ENCODE peak calls at places on chromosomes 3 and 15, in five cellular contexts. Y, X, I, F and L are unnamed samples.

GRCh38 chr3:83863380-83863779 is 1095.4 kb upstream of the CADM2 start:
- DNase-seq in Y (no peak), X (no peak), I (no peak), F (no peak), L (no peak)

GRCh38 chr3:10173095-10173925 is 8.6 kb downstream of the IRAK2 start:
- DNase-seq in Y (no peak), X (no peak), I (no peak), F (peak), L (peak)

GRCh38 chr3:59660852-59661624 is 611.2 kb upstream of the CFAP20DC start:
- DNase-seq in Y (peak), X (no peak), I (no peak), F (no peak), L (no peak)

GRCh38 chr3:1444196-1444595 is 351.4 kb downstream of the CNTN6 start:
- DNase-seq in Y (no peak), X (no peak), I (no peak), F (no peak), L (no peak)

GRCh38 chr3:69240651-69241578 is 118.5 kb upstream of the LMOD3 start:
- DNase-seq in Y (no peak), X (peak), I (no peak), F (no peak), L (no peak)

GRCh38 chr15:77419050-77419835 is 661 bp downstream of the PEAK1 start:
- DNase-seq in Y (peak), X (peak), I (peak), F (peak), L (peak)

GRCh38 chr3:116445291-116445841 is at the start of gene LSAMP:
- DNase-seq in Y (peak), X (peak), I (peak), F (no peak), L (peak)

GRCh38 chr3:99439892-99440291 is 198.5 kb upstream of the COL8A1 start:
- DNase-seq in Y (no peak), X (no peak), I (no peak), F (no peak), L (no peak)

GRCh38 chr3:147008886-147009285 is 397.5 kb downstream of the ZIC4 start:
- DNase-seq in Y (peak), X (no peak), I (no peak), F (no peak), L (no peak)

GRCh38 chr3:133447751-133448477 is 48.1 kb downstream of the BFSP2 start:
- DNase-seq in Y (no peak), X (no peak), I (no peak), F (no peak), L (no peak)

GRCh38 chr3:52714335-52715302 is 8.7 kb downstream of the SPCS1 start:
- DNase-seq in Y (no peak), X (peak), I (peak), F (no peak), L (no peak)

GRCh38 chr15:84570164-84570692 is 30.6 kb upstream of the ZSCAN2 start:
- DNase-seq in Y (no peak), X (peak), I (no peak), F (peak), L (peak)

GRCh38 chr3:63909431-63909830 is 2.8 kb downstream of the SCAANT1 start:
- DNase-seq in Y (peak), X (no peak), I (no peak), F (no peak), L (peak)

GRCh38 chr15:63933522-63933921 is 99.8 kb upstream of the HERC1 start:
- DNase-seq in Y (no peak), X (no peak), I (no peak), F (no peak), L (no peak)

GRCh38 chr3:133452603-133453313 is 52.9 kb downstream of the BFSP2 start:
- DNase-seq in Y (no peak), X (no peak), I (no peak), F (no peak), L (no peak)

GRCh38 chr3:110576962-110577361 is 494.7 kb upstream of the NECTIN3 start:
- DNase-seq in Y (peak), X (peak), I (peak), F (no peak), L (peak)

GRCh38 chr15:29003446-29004233 is 117.9 kb downstream of the APBA2 start:
- DNase-seq in Y (no peak), X (no peak), I (no peak), F (no peak), L (peak)

GRCh38 chr3:178479860-178480259 is 56.4 kb upstream of the KCNMB2 start:
- DNase-seq in Y (no peak), X (no peak), I (no peak), F (no peak), L (no peak)

GRCh38 chr15:85407421-85408269 is 27.2 kb downstream of the AKAP13 start:
- DNase-seq in Y (peak), X (peak), I (no peak), F (no peak), L (peak)

GRCh38 chr15:55279746-55280351 is 9.8 kb downstream of the RAB27A start:
- DNase-seq in Y (peak), X (peak), I (no peak), F (peak), L (peak)

GRCh38 chr15:52797625-52798501 is 7.7 kb upstream of the ONECUT1 start:
- DNase-seq in Y (no peak), X (no peak), I (peak), F (no peak), L (peak)

GRCh38 chr3:105883798-105884377 is 15.1 kb upstream of the CBLB start:
- DNase-seq in Y (no peak), X (no peak), I (no peak), F (no peak), L (no peak)

GRCh38 chr15:100786901-100787566 is 92.6 kb upstream of the ALDH1A3 start:
- DNase-seq in Y (no peak), X (no peak), I (no peak), F (no peak), L (peak)

GRCh38 chr3:179174316-179174715 is 26.2 kb downstream of the PIK3CA start:
- DNase-seq in Y (no peak), X (no peak), I (no peak), F (no peak), L (no peak)

GRCh38 chr3:143973352-143974021 is 1.9 kb downstream of the DIPK2A start:
- DNase-seq in Y (peak), X (peak), I (no peak), F (no peak), L (peak)

GRCh38 chr3:121957674-121958419 is 63.6 kb downstream of the SLC15A2 start:
- DNase-seq in Y (no peak), X (no peak), I (no peak), F (no peak), L (no peak)

GRCh38 chr3:146241523-146242240 is 9.2 kb downstream of the PLSCR4 start:
- DNase-seq in Y (peak), X (no peak), I (no peak), F (no peak), L (no peak)

GRCh38 chr3:36911990-36912804 is 32.7 kb downstream of the TRANK1 start:
- DNase-seq in Y (peak), X (peak), I (no peak), F (no peak), L (peak)

GRCh38 chr3:101036213-101036618 is 43.0 kb upstream of the ABI3BP start:
- DNase-seq in Y (peak), X (peak), I (peak), F (no peak), L (peak)

GRCh38 chr3:134708025-134708597 is 57.3 kb upstream of the KY start:
- DNase-seq in Y (no peak), X (no peak), I (no peak), F (no peak), L (peak)

GRCh38 chr3:183862610-183863009 is 22.1 kb downstream of the PARL start:
- DNase-seq in Y (no peak), X (no peak), I (no peak), F (no peak), L (no peak)

GRCh38 chr3:42652611-42653302 is 740 bp upstream of the ZBTB47 start:
- DNase-seq in Y (peak), X (peak), I (peak), F (peak), L (peak)

DNA sequence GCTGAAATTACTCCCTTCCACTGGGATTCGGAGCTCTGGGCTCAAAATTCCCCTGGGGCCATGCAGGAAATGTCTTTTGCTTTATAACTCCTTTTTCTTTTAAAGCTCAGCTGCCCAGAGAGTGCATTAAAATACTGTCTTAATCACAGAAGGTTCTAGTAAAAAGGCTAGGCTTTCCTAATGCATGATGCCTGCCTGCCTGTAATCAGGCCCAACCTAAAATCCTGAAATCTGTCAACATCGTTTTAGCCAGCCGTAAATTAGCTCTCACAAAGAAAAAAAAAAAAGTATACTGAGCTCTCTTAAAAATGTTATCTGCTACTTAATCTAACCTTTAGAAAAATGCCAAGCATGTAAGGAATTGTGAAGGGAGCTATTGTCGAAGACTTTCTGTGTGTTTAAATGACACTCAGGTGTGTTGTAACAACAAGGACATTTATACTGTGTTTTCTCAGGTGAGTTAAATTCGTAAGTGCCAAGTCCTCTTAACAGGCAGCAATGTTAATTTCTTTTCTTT is 26.4 kb downstream of the RARB start:
- DNase-seq in Y (no peak), X (no peak), I (no peak), F (no peak), L (no peak)
- H3K4me2 ChIP-seq in Y (peak), X (peak), I (no peak), F (no peak), L (peak)

DNA sequence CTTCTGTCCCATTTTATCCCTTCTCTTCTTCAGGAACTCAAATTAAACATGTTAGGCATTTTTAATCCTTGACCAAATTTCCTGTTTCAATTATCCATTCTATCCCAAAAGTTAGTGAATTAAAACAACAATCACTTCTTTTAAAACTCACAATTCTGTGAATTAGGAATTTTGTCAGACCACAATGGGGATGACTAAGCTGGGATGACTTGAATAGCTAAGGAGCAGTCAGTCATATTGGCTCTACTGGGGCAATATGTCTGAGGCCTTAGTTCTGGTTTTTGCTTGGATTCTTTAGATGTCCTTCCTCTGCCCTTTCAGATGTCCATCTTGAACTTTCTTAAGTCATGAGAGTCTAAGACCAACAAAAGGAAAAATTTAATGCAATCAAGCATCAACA is 178.2 kb upstream of the TGFBR2 start:
- DNase-seq in Y (peak), X (no peak), I (no peak), F (no peak), L (no peak)
- H3K4me2 ChIP-seq in Y (no peak), X (no peak), I (no peak), F (no peak), L (peak)

DNA sequence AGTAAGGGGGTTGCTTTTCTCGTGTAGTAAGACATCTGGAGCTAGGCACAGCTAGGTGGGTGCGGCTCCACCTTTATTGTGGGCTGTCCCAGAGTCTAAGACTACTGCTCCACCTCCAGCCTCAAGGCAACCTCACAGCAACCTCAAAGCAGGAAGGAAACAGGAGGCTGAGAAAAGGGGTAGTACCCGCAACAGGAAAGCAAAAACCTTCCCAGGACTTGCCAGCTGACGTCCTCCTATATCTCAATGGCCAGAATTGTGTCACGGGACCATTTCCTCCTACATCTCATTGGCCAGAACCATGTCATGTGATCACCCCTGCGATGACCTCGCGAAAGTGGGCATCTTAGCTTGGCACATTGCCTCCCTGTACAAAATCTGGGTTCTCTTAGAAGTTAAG is 4.3 kb upstream of the GPR160 start:
- DNase-seq in Y (no peak), X (no peak), I (no peak), F (no peak), L (no peak)
- H3K4me2 ChIP-seq in Y (no peak), X (no peak), I (no peak), F (no peak), L (no peak)

GRCh38 chr3:14791343-14791945 is 27.3 kb upstream of the FGD5 start:
- DNase-seq in Y (peak), X (peak), I (peak), F (peak), L (peak)

GRCh38 chr3:14788644-14789043 is 30.1 kb upstream of the FGD5 start:
- DNase-seq in Y (no peak), X (no peak), I (no peak), F (peak), L (no peak)

GRCh38 chr3:14789221-14789620 is 29.5 kb upstream of the FGD5 start:
- DNase-seq in Y (no peak), X (no peak), I (no peak), F (no peak), L (no peak)

GRCh38 chr3:14787630-14788029 is 31.1 kb upstream of the FGD5 start:
- DNase-seq in Y (no peak), X (peak), I (no peak), F (no peak), L (no peak)

DNA sequence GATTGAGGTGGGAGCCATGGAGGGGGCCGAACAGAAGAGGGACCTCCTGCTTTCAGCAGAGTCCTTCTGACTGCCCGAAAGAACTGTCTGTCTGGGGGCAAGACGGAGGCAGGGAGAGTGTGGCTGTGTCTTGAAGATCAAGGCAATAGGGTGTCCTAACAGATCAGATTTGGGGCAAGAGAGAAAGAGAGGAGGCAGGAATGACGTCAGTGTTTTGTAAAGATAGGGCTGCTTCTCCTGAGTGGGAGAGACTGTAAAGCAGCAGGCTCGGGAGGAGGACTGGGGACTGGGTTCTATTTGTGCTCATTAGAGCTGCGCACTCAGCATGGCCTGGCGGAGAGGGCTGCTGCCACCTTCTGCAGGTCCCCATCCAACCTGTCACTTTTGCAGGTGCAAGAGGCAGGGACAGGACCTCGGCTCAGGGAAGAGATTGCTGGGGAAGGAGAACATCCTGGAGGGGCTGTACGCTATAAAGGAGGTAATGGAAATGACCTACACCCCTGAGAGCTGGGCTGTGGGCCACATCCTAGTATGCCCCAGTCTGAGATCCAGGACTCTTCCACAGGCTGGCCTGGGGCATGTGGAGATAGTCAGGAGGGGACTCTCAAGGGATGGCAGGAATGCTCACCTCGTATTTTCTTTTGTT is 29.0 kb upstream of the FGD5 start:
- DNase-seq in Y (no peak), X (no peak), I (no peak), F (no peak), L (no peak)
- H3K4me2 ChIP-seq in Y (no peak), X (no peak), I (no peak), F (no peak), L (no peak)